ENCODE peak calls at places on chromosomes 4 and X, in eight cellular contexts. Y, U, X, J, W, O, A and F are unnamed samples.

GRCh38 chrX:71615954-71616353 is 2.4 kb downstream of the CXCR3 start:
- DNase-seq in Y (no peak), U (no peak), X (no peak), J (no peak), W (no peak), O (no peak), A (no peak), F (no peak)

GRCh38 chrX:96394566-96394965 is 290.1 kb upstream of the DIAPH2 start:
- DNase-seq in Y (no peak), U (no peak), X (no peak), J (no peak), W (no peak), O (no peak), A (no peak), F (no peak)

GRCh38 chrX:120727503-120727902 is 97.6 kb upstream of the C1GALT1C1 start:
- DNase-seq in Y (no peak), U (no peak), X (no peak), J (no peak), W (no peak), O (no peak), A (no peak), F (no peak)

GRCh38 chr4:73411731-73412414 is 7.8 kb downstream of the ALB start:
- DNase-seq in Y (no peak), U (no peak), X (no peak), J (no peak), W (no peak), O (no peak), A (no peak), F (no peak)

GRCh38 chr4:52588097-52588496 is 71.0 kb downstream of the USP46 start:
- DNase-seq in Y (peak), U (no peak), X (peak), J (no peak), W (no peak), O (no peak), A (no peak), F (no peak)

GRCh38 chrX:6813836-6814370 is 279.0 kb upstream of the VCX3A start:
- DNase-seq in Y (no peak), U (no peak), X (no peak), J (no peak), W (no peak), O (no peak), A (no peak), F (no peak)

GRCh38 chrX:105837227-105837626 is 14.9 kb downstream of the NRK start:
- DNase-seq in Y (peak), U (no peak), X (no peak), J (no peak), W (no peak), O (no peak), A (no peak), F (no peak)

GRCh38 chrX:149641832-149642231 is 10.2 kb upstream of the TMEM185A start:
- DNase-seq in Y (no peak), U (no peak), X (no peak), J (no peak), W (no peak), O (no peak), A (no peak), F (no peak)

GRCh38 chr4:154164931-154165839 is 326.4 kb downstream of the DCHS2 start:
- DNase-seq in Y (peak), U (no peak), X (peak), J (no peak), W (peak), O (no peak), A (no peak), F (no peak)

GRCh38 chr4:164701665-164702064 is 52.3 kb upstream of the SMIM31 start:
- DNase-seq in Y (no peak), U (no peak), X (peak), J (no peak), W (no peak), O (no peak), A (no peak), F (no peak)

GRCh38 chr4:1296324-1297022 is 6.8 kb downstream of the MAEA start:
- DNase-seq in Y (no peak), U (no peak), X (no peak), J (no peak), W (no peak), O (no peak), A (no peak), F (no peak)

GRCh38 chr4:76251448-76252270 is at the start of gene FAM47E:
- DNase-seq in Y (peak), U (peak), X (no peak), J (no peak), W (peak), O (peak), A (peak), F (no peak)

GRCh38 chr4:93828830-93829530 is 427 bp downstream of the ATOH1 start:
- DNase-seq in Y (no peak), U (no peak), X (no peak), J (no peak), W (peak), O (no peak), A (no peak), F (no peak)

GRCh38 chrX:130676861-130677260 is 226.1 kb downstream of the ENOX2 start:
- DNase-seq in Y (no peak), U (no peak), X (no peak), J (no peak), W (no peak), O (no peak), A (no peak), F (no peak)

GRCh38 chrX:42386681-42387080 is 391.3 kb downstream of the PPP1R2C start:
- DNase-seq in Y (no peak), U (no peak), X (no peak), J (no peak), W (no peak), O (no peak), A (no peak), F (no peak)

GRCh38 chr4:12716896-12717295 is 767.2 kb downstream of the RAB28 start:
- DNase-seq in Y (no peak), U (no peak), X (no peak), J (no peak), W (no peak), O (no peak), A (no peak), F (no peak)

GRCh38 chr4:157128395-157128794 is 52.4 kb downstream of the GLRB start:
- DNase-seq in Y (peak), U (no peak), X (no peak), J (no peak), W (no peak), O (no peak), A (no peak), F (no peak)

GRCh38 chrX:24341795-24342194 is 18.6 kb upstream of the SUPT20HL1 start:
- DNase-seq in Y (no peak), U (no peak), X (no peak), J (no peak), W (no peak), O (no peak), A (no peak), F (no peak)

GRCh38 chr4:111128327-111128726 is 505.4 kb upstream of the PITX2 start:
- DNase-seq in Y (no peak), U (no peak), X (no peak), J (no peak), W (no peak), O (no peak), A (no peak), F (no peak)

GRCh38 chr4:41203169-41203568 is 11.2 kb downstream of the APBB2 start:
- DNase-seq in Y (no peak), U (no peak), X (no peak), J (no peak), W (no peak), O (no peak), A (no peak), F (no peak)

GRCh38 chr4:184456337-184456736 is 18.0 kb downstream of the IRF2 start:
- DNase-seq in Y (no peak), U (no peak), X (no peak), J (no peak), W (no peak), O (no peak), A (no peak), F (no peak)

GRCh38 chr4:124907881-124908280 is 195.3 kb upstream of the ANKRD50 start:
- DNase-seq in Y (no peak), U (no peak), X (no peak), J (no peak), W (no peak), O (no peak), A (no peak), F (no peak)

GRCh38 chr4:140233811-140234696 is 80.1 kb upstream of the MAML3 start:
- DNase-seq in Y (no peak), U (peak), X (no peak), J (no peak), W (no peak), O (no peak), A (no peak), F (no peak)

GRCh38 chr4:25916870-25917269 is 2.9 kb downstream of the SMIM20 start:
- DNase-seq in Y (no peak), U (no peak), X (no peak), J (no peak), W (no peak), O (no peak), A (no peak), F (no peak)

GRCh38 chr4:41129936-41130440 is 84.4 kb downstream of the APBB2 start:
- DNase-seq in Y (no peak), U (no peak), X (no peak), J (no peak), W (no peak), O (no peak), A (no peak), F (no peak)

GRCh38 chr4:102405706-102406510 is 60.6 kb upstream of the SLC39A8 start:
- DNase-seq in Y (no peak), U (no peak), X (no peak), J (no peak), W (no peak), O (no peak), A (no peak), F (no peak)

GRCh38 chrX:30278365-30278764 is 30.8 kb downstream of the NR0B1 start:
- DNase-seq in Y (no peak), U (no peak), X (no peak), J (no peak), W (no peak), O (no peak), A (no peak), F (no peak)

GRCh38 chrX:72021975-72022374 is 109.7 kb downstream of the RTL5 start:
- DNase-seq in Y (no peak), U (no peak), X (peak), J (no peak), W (no peak), O (no peak), A (no peak), F (no peak)

GRCh38 chrX:54386314-54386713 is 28.5 kb upstream of the WNK3 start:
- DNase-seq in Y (no peak), U (no peak), X (no peak), J (no peak), W (no peak), O (no peak), A (no peak), F (no peak)

GRCh38 chr4:156751486-156751885 is 220.1 kb downstream of the PDGFC start:
- DNase-seq in Y (no peak), U (no peak), X (no peak), J (no peak), W (no peak), O (no peak), A (no peak), F (no peak)

GRCh38 chr4:161546902-161547301 is 616.9 kb downstream of the FSTL5 start:
- DNase-seq in Y (no peak), U (no peak), X (peak), J (no peak), W (no peak), O (no peak), A (no peak), F (no peak)

GRCh38 chr4:186297013-186297645 is 31.1 kb downstream of the F11 start:
- DNase-seq in Y (no peak), U (no peak), X (peak), J (no peak), W (no peak), O (no peak), A (no peak), F (no peak)

GRCh38 chrX:149515954-149516602 is 11.0 kb upstream of the IDS start:
- DNase-seq in Y (no peak), U (no peak), X (no peak), J (no peak), W (no peak), O (no peak), A (no peak), F (no peak)

GRCh38 chrX:153946910-153947769 is 2.7 kb upstream of the RENBP start:
- DNase-seq in Y (peak), U (peak), X (peak), J (peak), W (peak), O (no peak), A (peak), F (peak)

GRCh38 chr4:38743866-38744265 is 38.9 kb downstream of the TLR10 start:
- DNase-seq in Y (no peak), U (peak), X (no peak), J (no peak), W (no peak), O (no peak), A (no peak), F (no peak)

GRCh38 chrX:114959729-114960128 is 57.7 kb downstream of the IL13RA2 start:
- DNase-seq in Y (no peak), U (no peak), X (no peak), J (no peak), W (no peak), O (no peak), A (no peak), F (no peak)